ENCODE peak calls at places on chromosomes 13 and 19, in nine cellular contexts. D, K, O, R, S, H, Q, J and N are unnamed samples.

GRCh38 chr13:60090579-60090978 is 73.1 kb downstream of the DIAPH3 start:
- DNase-seq in D (no peak), K (no peak), O (peak), R (peak), S (no peak), H (no peak), Q (no peak), J (no peak), N (no peak)

GRCh38 chr19:13700621-13701020 is 63.7 kb upstream of the MRI1 start:
- DNase-seq in D (no peak), K (no peak), O (no peak), R (no peak), S (no peak), H (no peak), Q (no peak), J (no peak), N (no peak)

GRCh38 chr13:34577051-34577450 is 365.0 kb upstream of the NBEA start:
- DNase-seq in D (no peak), K (peak), O (no peak), R (peak), S (no peak), H (no peak), Q (no peak), J (no peak), N (no peak)

GRCh38 chr13:94662274-94662945 is 49.9 kb downstream of the SOX21 start:
- DNase-seq in D (no peak), K (no peak), O (peak), R (no peak), S (no peak), H (no peak), Q (no peak), J (peak), N (no peak)

GRCh38 chr19:28023064-28023463 is 1189.9 kb downstream of the UQCRFS1 start:
- DNase-seq in D (no peak), K (no peak), O (no peak), R (peak), S (no peak), H (no peak), Q (no peak), J (no peak), N (no peak)

GRCh38 chr13:111184685-111185401 is 69.7 kb downstream of the ARHGEF7 start:
- DNase-seq in D (peak), K (peak), O (no peak), R (no peak), S (no peak), H (peak), Q (no peak), J (no peak), N (peak)

GRCh38 chr19:1131718-1132552 is 28.1 kb downstream of the GPX4 start:
- DNase-seq in D (peak), K (peak), O (peak), R (peak), S (peak), H (peak), Q (peak), J (no peak), N (peak)

GRCh38 chr13:95516492-95516891 is 36.0 kb upstream of the CLDN10 start:
- DNase-seq in D (no peak), K (no peak), O (no peak), R (no peak), S (no peak), H (no peak), Q (no peak), J (no peak), N (no peak)

GRCh38 chr13:29569253-29570057 is 26.0 kb downstream of the SLC7A1 start:
- DNase-seq in D (no peak), K (no peak), O (no peak), R (no peak), S (no peak), H (peak), Q (no peak), J (peak), N (no peak)

GRCh38 chr13:96806750-96807149 is 187.5 kb downstream of the OXGR1 start:
- DNase-seq in D (no peak), K (no peak), O (no peak), R (no peak), S (no peak), H (no peak), Q (no peak), J (no peak), N (no peak)

GRCh38 chr19:14554382-14554812 is 17.5 kb downstream of the NDUFB7 start:
- DNase-seq in D (no peak), K (no peak), O (no peak), R (no peak), S (no peak), H (peak), Q (no peak), J (no peak), N (no peak)

GRCh38 chr19:48714759-48715261 is 4.7 kb downstream of the MAMSTR start:
- DNase-seq in D (no peak), K (no peak), O (no peak), R (no peak), S (no peak), H (peak), Q (no peak), J (no peak), N (no peak)

GRCh38 chr13:71772376-71772775 is 94.6 kb downstream of the DACH1 start:
- DNase-seq in D (no peak), K (no peak), O (no peak), R (no peak), S (no peak), H (no peak), Q (no peak), J (no peak), N (no peak)

GRCh38 chr13:109844396-109844795 is 58.0 kb upstream of the IRS2 start:
- DNase-seq in D (no peak), K (no peak), O (peak), R (peak), S (no peak), H (no peak), Q (no peak), J (no peak), N (no peak)

GRCh38 chr19:12668346-12668745 is 1.7 kb downstream of the WDR83 start:
- DNase-seq in D (no peak), K (no peak), O (no peak), R (no peak), S (no peak), H (no peak), Q (no peak), J (no peak), N (no peak)

GRCh38 chr19:5985098-5985783 is 7.3 kb upstream of the RANBP3 start:
- DNase-seq in D (no peak), K (peak), O (peak), R (peak), S (no peak), H (no peak), Q (no peak), J (no peak), N (no peak)

GRCh38 chr13:101305981-101306411 is 110.3 kb downstream of the NALCN start:
- DNase-seq in D (no peak), K (no peak), O (no peak), R (no peak), S (no peak), H (no peak), Q (no peak), J (peak), N (no peak)

GRCh38 chr19:22783651-22784050 is 300 bp downstream of the ZNF99 start:
- DNase-seq in D (no peak), K (no peak), O (no peak), R (no peak), S (no peak), H (no peak), Q (no peak), J (no peak), N (no peak)

GRCh38 chr13:37491661-37492060 is 106.9 kb downstream of the POSTN start:
- DNase-seq in D (no peak), K (no peak), O (no peak), R (peak), S (no peak), H (no peak), Q (no peak), J (no peak), N (no peak)

GRCh38 chr19:46674416-46675178 is 13.6 kb upstream of the DACT3 start:
- DNase-seq in D (no peak), K (no peak), O (no peak), R (no peak), S (no peak), H (no peak), Q (no peak), J (peak), N (no peak)

GRCh38 chr13:98834254-98834960 is 81.9 kb upstream of the SLC15A1 start:
- DNase-seq in D (no peak), K (no peak), O (peak), R (no peak), S (no peak), H (no peak), Q (no peak), J (no peak), N (no peak)

GRCh38 chr19:10748924-10749434 is 31.1 kb downstream of the DNM2 start:
- DNase-seq in D (no peak), K (peak), O (peak), R (no peak), S (no peak), H (peak), Q (no peak), J (peak), N (no peak)

GRCh38 chr19:39141929-39142328 is 16.3 kb downstream of the PAK4 start:
- DNase-seq in D (no peak), K (no peak), O (no peak), R (no peak), S (no peak), H (no peak), Q (no peak), J (no peak), N (no peak)